ENCODE peak calls at places on chromosome 7, in six cellular contexts. O is CD8-positive, alpha-beta memory T cell; T is activated T-cell treated with anti-CD3 and anti-CD28 coated beads for 1 hour; P is Daoy; E is HT-29; R is mesendoderm. N is an unnamed sample.

GRCh38 chr7:133364959-133365680 is 112.2 kb downstream of the EXOC4 start:
- DNase-seq in O (no peak), T (no peak), P (peak), E (no peak), R (no peak), N (no peak)

GRCh38 chr7:31883761-31884164 is 186.4 kb downstream of the PDE1C start:
- DNase-seq in O (no peak), T (no peak), P (peak), E (no peak), R (no peak), N (peak)

GRCh38 chr7:16929146-16929762 is 47.5 kb upstream of the AGR3 start:
- DNase-seq in O (no peak), T (no peak), P (no peak), E (no peak), R (no peak), N (no peak)

GRCh38 chr7:2109251-2109935 is 123.4 kb downstream of the MAD1L1 start:
- DNase-seq in O (no peak), T (no peak), P (no peak), E (no peak), R (no peak), N (no peak)

GRCh38 chr7:27198871-27199801 is 755 bp downstream of the HOXA13 start:
- DNase-seq in O (no peak), T (no peak), P (peak), E (peak), R (peak), N (peak)

GRCh38 chr7:49839863-49840262 is 66.4 kb downstream of the VWC2 start:
- DNase-seq in O (no peak), T (no peak), P (no peak), E (no peak), R (no peak), N (no peak)

GRCh38 chr7:128742206-128742605 is 3.0 kb downstream of the CALU start:
- DNase-seq in O (no peak), T (no peak), P (peak), E (no peak), R (no peak), N (peak)

GRCh38 chr7:81956520-81956919 is 186.7 kb upstream of the HGF start:
- DNase-seq in O (no peak), T (no peak), P (no peak), E (peak), R (peak), N (peak)

GRCh38 chr7:22723171-22723601 is 3.8 kb upstream of the IL6 start:
- DNase-seq in O (no peak), T (no peak), P (peak), E (no peak), R (no peak), N (peak)

GRCh38 chr7:16422917-16423316 is 1.6 kb upstream of the CRPPA start:
- DNase-seq in O (no peak), T (no peak), P (no peak), E (no peak), R (peak), N (no peak)

GRCh38 chr7:47180268-47180826 is 401.6 kb downstream of the TNS3 start:
- DNase-seq in O (no peak), T (no peak), P (peak), E (peak), R (peak), N (peak)

GRCh38 chr7:37118029-37118428 is 330.6 kb downstream of the ELMO1 start:
- DNase-seq in O (no peak), T (no peak), P (no peak), E (no peak), R (no peak), N (no peak)

GRCh38 chr7:69172357-69173098 is 425.7 kb upstream of the AUTS2 start:
- DNase-seq in O (no peak), T (no peak), P (no peak), E (no peak), R (no peak), N (no peak)

GRCh38 chr7:4830176-4830575 is 31.7 kb downstream of the PAPOLB start:
- DNase-seq in O (peak), T (peak), P (peak), E (peak), R (peak), N (peak)